ENCODE peak calls at places on chromosomes 3 and 15, in eight cellular contexts. One of them, this sample, is unnamed.

GRCh38 chr3:186053954-186054353 is 54.9 kb downstream of the ETV5 start:
- DNase-seq in transverse colon: no peak
- DNase-seq in H1: no peak
- DNase-seq in stomach: no peak
- DNase-seq in A549: no peak
- DNase-seq in ovary: no peak
- DNase-seq in upper lobe of left lung: no peak
- DNase-seq in GM12878: no peak
- DNase-seq in this sample: no peak

GRCh38 chr15:67805008-67805681 is 20.2 kb upstream of the SKOR1 start:
- DNase-seq in transverse colon: no peak
- DNase-seq in H1: peak
- DNase-seq in stomach: peak
- DNase-seq in A549: no peak
- DNase-seq in ovary: no peak
- DNase-seq in upper lobe of left lung: no peak
- DNase-seq in GM12878: no peak
- DNase-seq in this sample: no peak

GRCh38 chr15:86073281-86073680 is 6.4 kb upstream of the AGBL1 start:
- DNase-seq in transverse colon: no peak
- DNase-seq in H1: no peak
- DNase-seq in stomach: no peak
- DNase-seq in A549: no peak
- DNase-seq in ovary: no peak
- DNase-seq in upper lobe of left lung: no peak
- DNase-seq in GM12878: no peak
- DNase-seq in this sample: no peak

GRCh38 chr15:89822951-89823701 is 8.5 kb upstream of the ANPEP start:
- DNase-seq in transverse colon: no peak
- DNase-seq in H1: no peak
- DNase-seq in stomach: no peak
- DNase-seq in A549: no peak
- DNase-seq in ovary: no peak
- DNase-seq in upper lobe of left lung: peak
- DNase-seq in GM12878: no peak
- DNase-seq in this sample: no peak

GRCh38 chr15:71013446-71013845 is 101.8 kb upstream of the THSD4 start:
- DNase-seq in transverse colon: no peak
- DNase-seq in H1: no peak
- DNase-seq in stomach: no peak
- DNase-seq in A549: no peak
- DNase-seq in ovary: no peak
- DNase-seq in upper lobe of left lung: no peak
- DNase-seq in GM12878: no peak
- DNase-seq in this sample: no peak

GRCh38 chr3:161423911-161424522 is 52.7 kb upstream of the SPTSSB start:
- DNase-seq in transverse colon: no peak
- DNase-seq in H1: no peak
- DNase-seq in stomach: no peak
- DNase-seq in A549: peak
- DNase-seq in ovary: no peak
- DNase-seq in upper lobe of left lung: no peak
- DNase-seq in GM12878: no peak
- DNase-seq in this sample: peak

GRCh38 chr15:101283931-101284330 is 6.6 kb upstream of the SELENOS start:
- DNase-seq in transverse colon: no peak
- DNase-seq in H1: no peak
- DNase-seq in stomach: no peak
- DNase-seq in A549: no peak
- DNase-seq in ovary: no peak
- DNase-seq in upper lobe of left lung: no peak
- DNase-seq in GM12878: no peak
- DNase-seq in this sample: no peak

GRCh38 chr15:70523192-70523591 is 240.2 kb downstream of the UACA start:
- DNase-seq in transverse colon: no peak
- DNase-seq in H1: no peak
- DNase-seq in stomach: no peak
- DNase-seq in A549: no peak
- DNase-seq in ovary: no peak
- DNase-seq in upper lobe of left lung: no peak
- DNase-seq in GM12878: no peak
- DNase-seq in this sample: no peak

GRCh38 chr3:16136042-16136441 is 38.4 kb upstream of the GALNT15 start:
- DNase-seq in transverse colon: no peak
- DNase-seq in H1: no peak
- DNase-seq in stomach: no peak
- DNase-seq in A549: no peak
- DNase-seq in ovary: no peak
- DNase-seq in upper lobe of left lung: no peak
- DNase-seq in GM12878: no peak
- DNase-seq in this sample: no peak

GRCh38 chr3:30311781-30312180 is 294.6 kb upstream of the TGFBR2 start:
- DNase-seq in transverse colon: no peak
- DNase-seq in H1: no peak
- DNase-seq in stomach: peak
- DNase-seq in A549: no peak
- DNase-seq in ovary: no peak
- DNase-seq in upper lobe of left lung: no peak
- DNase-seq in GM12878: no peak
- DNase-seq in this sample: no peak

GRCh38 chr3:187807086-187807862 is 62.0 kb upstream of the BCL6 start:
- DNase-seq in transverse colon: no peak
- DNase-seq in H1: no peak
- DNase-seq in stomach: no peak
- DNase-seq in A549: no peak
- DNase-seq in ovary: no peak
- DNase-seq in upper lobe of left lung: no peak
- DNase-seq in GM12878: no peak
- DNase-seq in this sample: no peak

GRCh38 chr3:170716172-170716800 is 130.4 kb upstream of the SLC7A14 start:
- DNase-seq in transverse colon: no peak
- DNase-seq in H1: no peak
- DNase-seq in stomach: no peak
- DNase-seq in A549: no peak
- DNase-seq in ovary: no peak
- DNase-seq in upper lobe of left lung: no peak
- DNase-seq in GM12878: no peak
- DNase-seq in this sample: no peak

GRCh38 chr15:90617668-90618097 is 88.0 kb downstream of the CRTC3 start:
- DNase-seq in transverse colon: no peak
- DNase-seq in H1: no peak
- DNase-seq in stomach: no peak
- DNase-seq in A549: no peak
- DNase-seq in ovary: no peak
- DNase-seq in upper lobe of left lung: no peak
- DNase-seq in GM12878: no peak
- DNase-seq in this sample: no peak

GRCh38 chr15:43774062-43774461 is 2.7 kb downstream of the ELL3 start:
- DNase-seq in transverse colon: no peak
- DNase-seq in H1: no peak
- DNase-seq in stomach: no peak
- DNase-seq in A549: no peak
- DNase-seq in ovary: no peak
- DNase-seq in upper lobe of left lung: no peak
- DNase-seq in GM12878: no peak
- DNase-seq in this sample: no peak

GRCh38 chr15:43777293-43777819 is 590 bp upstream of the ELL3 start:
- DNase-seq in transverse colon: peak
- DNase-seq in H1: peak
- DNase-seq in stomach: peak
- DNase-seq in A549: no peak
- DNase-seq in ovary: peak
- DNase-seq in upper lobe of left lung: peak
- DNase-seq in GM12878: peak
- DNase-seq in this sample: peak

GRCh38 chr15:43775411-43775965 is 1.3 kb downstream of the ELL3 start:
- DNase-seq in transverse colon: peak
- DNase-seq in H1: peak
- DNase-seq in stomach: peak
- DNase-seq in A549: peak
- DNase-seq in ovary: peak
- DNase-seq in upper lobe of left lung: peak
- DNase-seq in GM12878: no peak
- DNase-seq in this sample: no peak

GRCh38 chr15:43776718-43777292 is at the start of gene ELL3:
- DNase-seq in transverse colon: peak
- DNase-seq in H1: no peak
- DNase-seq in stomach: peak
- DNase-seq in A549: peak
- DNase-seq in ovary: peak
- DNase-seq in upper lobe of left lung: peak
- DNase-seq in GM12878: no peak
- DNase-seq in this sample: peak

DNA sequence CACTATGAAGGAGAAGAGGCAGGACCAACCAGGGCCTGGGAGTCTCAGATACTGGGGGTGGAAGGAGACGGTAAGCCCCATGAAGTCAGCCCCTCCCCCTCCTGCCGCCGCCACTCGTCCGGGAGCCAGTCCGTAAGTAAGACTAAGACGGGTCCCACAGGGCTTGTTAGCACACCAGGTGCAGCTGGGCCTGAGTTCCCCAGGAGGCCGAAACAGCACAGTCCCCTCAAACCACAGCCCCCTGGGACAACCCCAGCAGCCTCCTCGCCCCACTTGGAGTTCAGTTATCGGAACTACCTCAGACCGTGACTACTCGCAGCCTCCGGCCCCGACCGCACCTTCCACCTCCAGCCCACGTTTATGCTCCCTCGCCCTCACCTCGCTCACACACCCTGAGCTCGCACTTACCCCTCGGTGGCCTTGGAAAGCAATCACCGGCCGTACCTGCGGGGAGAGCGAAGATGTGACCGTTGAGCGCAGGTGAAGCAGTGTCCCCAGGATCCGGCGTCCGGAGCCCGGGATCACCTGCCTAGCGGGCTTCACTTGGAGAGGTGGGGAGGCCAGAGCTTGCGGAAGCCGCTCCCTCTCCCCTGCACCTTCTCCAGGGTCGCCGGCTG is 557 bp downstream of the ELL3 start:
- DNase-seq in transverse colon: peak
- DNase-seq in H1: peak
- DNase-seq in stomach: peak
- DNase-seq in A549: no peak
- DNase-seq in ovary: peak
- DNase-seq in upper lobe of left lung: peak
- DNase-seq in GM12878: peak
- DNase-seq in this sample: no peak
- H3K4me3 ChIP-seq in transverse colon: peak
- H3K4me3 ChIP-seq in H1: peak
- H3K4me3 ChIP-seq in stomach: peak
- H3K4me3 ChIP-seq in A549: peak
- H3K4me3 ChIP-seq in ovary: peak
- H3K4me3 ChIP-seq in upper lobe of left lung: peak
- H3K4me3 ChIP-seq in GM12878: peak
- H3K4me3 ChIP-seq in this sample: peak

GRCh38 chr15:41660235-41661077 is at the start of gene MGA:
- DNase-seq in transverse colon: peak
- DNase-seq in H1: peak
- DNase-seq in stomach: peak
- DNase-seq in A549: peak
- DNase-seq in ovary: peak
- DNase-seq in upper lobe of left lung: peak
- DNase-seq in GM12878: peak
- DNase-seq in this sample: peak
- TF ChIP-seq POLR2A in transverse colon: peak
- TF ChIP-seq POLR2A in H1: peak
- TF ChIP-seq POLR2A in stomach: no peak
- TF ChIP-seq POLR2A in A549: no peak
- TF ChIP-seq POLR2A in ovary: peak
- TF ChIP-seq POLR2A in upper lobe of left lung: peak
- TF ChIP-seq POLR2A in GM12878: peak
- TF ChIP-seq POLR2A in this sample: peak

GRCh38 chr3:197750396-197750831 is 731 bp downstream of the FYTTD1 start:
- DNase-seq in transverse colon: peak
- DNase-seq in H1: peak
- DNase-seq in stomach: peak
- DNase-seq in A549: peak
- DNase-seq in ovary: peak
- DNase-seq in upper lobe of left lung: peak
- DNase-seq in GM12878: no peak
- DNase-seq in this sample: peak

GRCh38 chr3:197750863-197751737 is 1.4 kb downstream of the FYTTD1 start:
- DNase-seq in transverse colon: peak
- DNase-seq in H1: no peak
- DNase-seq in stomach: peak
- DNase-seq in A549: no peak
- DNase-seq in ovary: peak
- DNase-seq in upper lobe of left lung: peak
- DNase-seq in GM12878: no peak
- DNase-seq in this sample: peak

GRCh38 chr3:197749601-197750395 is at the start of gene FYTTD1:
- DNase-seq in transverse colon: peak
- DNase-seq in H1: peak
- DNase-seq in stomach: peak
- DNase-seq in A549: peak
- DNase-seq in ovary: peak
- DNase-seq in upper lobe of left lung: peak
- DNase-seq in GM12878: no peak
- DNase-seq in this sample: peak

GRCh38 chr3:197748597-197749314 is 927 bp upstream of the FYTTD1 start:
- DNase-seq in transverse colon: no peak
- DNase-seq in H1: no peak
- DNase-seq in stomach: no peak
- DNase-seq in A549: no peak
- DNase-seq in ovary: no peak
- DNase-seq in upper lobe of left lung: no peak
- DNase-seq in GM12878: no peak
- DNase-seq in this sample: no peak

GRCh38 chr3:197749315-197749600 is 425 bp upstream of the FYTTD1 start:
- DNase-seq in transverse colon: peak
- DNase-seq in H1: no peak
- DNase-seq in stomach: peak
- DNase-seq in A549: peak
- DNase-seq in ovary: no peak
- DNase-seq in upper lobe of left lung: peak
- DNase-seq in GM12878: no peak
- DNase-seq in this sample: peak
- TF ChIP-seq EP300 in transverse colon: no peak
- TF ChIP-seq EP300 in H1: no peak
- TF ChIP-seq EP300 in stomach: no peak
- TF ChIP-seq EP300 in A549: no peak
- TF ChIP-seq EP300 in ovary: no peak
- TF ChIP-seq EP300 in upper lobe of left lung: no peak
- TF ChIP-seq EP300 in GM12878: peak
- TF ChIP-seq EP300 in this sample: no peak

DNA sequence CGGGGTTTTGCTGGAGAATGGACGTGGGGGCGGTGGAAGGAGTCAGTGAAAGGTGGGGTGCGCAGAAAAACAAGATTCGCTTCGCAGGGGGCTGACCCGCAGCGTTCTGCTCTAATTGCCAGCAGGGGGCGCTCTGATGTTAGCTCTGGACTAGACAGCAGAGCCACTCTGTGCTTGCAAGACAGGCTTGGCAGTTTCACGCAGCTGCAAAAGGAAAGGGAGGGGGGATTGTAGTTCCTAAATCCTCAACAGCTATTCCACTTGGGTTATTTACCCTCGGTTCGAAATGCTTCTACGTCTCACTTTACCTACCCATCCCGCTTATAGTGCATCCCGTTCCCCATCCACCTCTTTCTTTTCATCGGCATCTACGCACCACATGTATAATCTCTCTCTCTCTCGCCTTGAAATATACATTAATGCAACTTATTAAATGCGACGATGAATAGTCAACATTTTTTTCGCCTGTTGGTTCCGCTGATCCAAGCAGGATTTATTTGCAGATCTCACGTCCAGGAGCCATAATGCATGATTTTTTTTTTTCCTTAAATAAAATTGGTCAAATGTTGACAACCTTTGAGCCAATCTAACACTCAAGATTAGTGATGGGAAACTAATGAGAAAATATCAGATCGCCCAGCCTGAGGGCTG is 216.5 kb downstream of the MEIS2 start:
- DNase-seq in transverse colon: peak
- DNase-seq in H1: peak
- DNase-seq in stomach: peak
- DNase-seq in A549: peak
- DNase-seq in ovary: peak
- DNase-seq in upper lobe of left lung: peak
- DNase-seq in GM12878: peak
- DNase-seq in this sample: peak
- H3K4me3 ChIP-seq in transverse colon: no peak
- H3K4me3 ChIP-seq in H1: no peak
- H3K4me3 ChIP-seq in stomach: peak
- H3K4me3 ChIP-seq in A549: peak
- H3K4me3 ChIP-seq in ovary: peak
- H3K4me3 ChIP-seq in upper lobe of left lung: no peak
- H3K4me3 ChIP-seq in GM12878: no peak
- H3K4me3 ChIP-seq in this sample: no peak

This sample was measured in tibial nerve.